ENCODE peak calls at places on chromosomes 6 and 20, in ten cellular contexts. C is heart left ventricle, X is IMR-90, L is H54, E is H1, W is body of pancreas, H is GM12892, D is ovary, R is HCT116, M is uterus. Z is an unnamed sample.

GRCh38 chr6:118280210-118280609 is 267.9 kb upstream of the PLN start:
- DNase-seq in D (no peak), W (no peak), R (no peak), H (peak; percentile 4), X (peak; percentile 21), L (no peak), C (no peak), M (no peak), E (no peak), Z (no peak)

GRCh38 chr6:215335-216034 is 76.8 kb upstream of the DUSP22 start:
- DNase-seq in H (no peak), R (no peak), D (no peak), L (peak; percentile 56), C (no peak), W (no peak), E (no peak), X (peak; percentile 39), M (no peak), Z (no peak)

GRCh38 chr6:10322991-10323390 is 91.9 kb downstream of the TFAP2A start:
- DNase-seq in W (no peak), L (peak; percentile 26), D (no peak), H (no peak), E (no peak), X (no peak), C (no peak), M (no peak), R (no peak), Z (no peak)

GRCh38 chr20:45342863-45343444 is 5.3 kb downstream of the SDC4 start:
- DNase-seq in X (no peak), W (no peak), H (no peak), E (no peak), R (no peak), D (no peak), M (no peak), L (no peak), C (no peak), Z (no peak)

GRCh38 chr6:142746524-142746923 is 198.5 kb downstream of the HIVEP2 start:
- DNase-seq in E (peak; percentile 58), W (no peak), X (peak; percentile 27), C (no peak), R (no peak), L (no peak), H (no peak), M (no peak), D (no peak), Z (no peak)

GRCh38 chr6:107129370-107129925 is 14.1 kb upstream of the BEND3 start:
- DNase-seq in R (no peak), W (no peak), D (no peak), C (no peak), E (no peak), M (no peak), H (no peak), L (no peak), X (no peak), Z (no peak)

GRCh38 chr6:72966628-72967280 is 258.5 kb downstream of the KHDC1L start:
- DNase-seq in M (no peak), D (no peak), L (no peak), C (no peak), W (no peak), H (no peak), R (no peak), X (peak; percentile 27), E (no peak), Z (no peak)

GRCh38 chr6:25623874-25624273 is 28.1 kb upstream of the SCGN start:
- DNase-seq in C (no peak), M (no peak), L (no peak), H (no peak), E (no peak), R (no peak), W (no peak), D (no peak), X (no peak), Z (no peak)

GRCh38 chr20:50187403-50188051 is 3.1 kb upstream of the CEBPB start:
- DNase-seq in W (no peak), M (peak; percentile 59), R (no peak), X (peak; percentile 59), L (peak; percentile 62), D (peak; percentile 67), C (no peak), E (no peak), H (no peak), Z (peak; percentile 90)

GRCh38 chr6:15266423-15266996 is 20.6 kb downstream of the JARID2 start:
- DNase-seq in D (no peak), W (no peak), L (no peak), R (no peak), X (no peak), C (peak; percentile 57), E (no peak), M (no peak), H (no peak), Z (no peak)

GRCh38 chr20:63102720-63103375 is 96.1 kb upstream of the BHLHE23 start:
- DNase-seq in H (peak; percentile 58), D (no peak), W (no peak), E (no peak), M (peak; percentile 41), X (peak; percentile 6), L (no peak), C (peak; percentile 48), R (no peak), Z (peak; percentile 86)

GRCh38 chr6:16420715-16421461 is 182.5 kb downstream of the GMPR start:
- DNase-seq in E (no peak), L (no peak), X (peak; percentile 83), C (no peak), H (no peak), R (no peak), M (no peak), D (no peak), W (no peak), Z (no peak)
- TF ChIP-seq POLR2A in E (no peak), L (no peak), X (no peak), C (no peak), H (no peak), R (no peak), M (no peak), D (no peak), W (no peak), Z (no peak)

GRCh38 chr20:38031957-38032356 is 1.3 kb downstream of the TTI1 start:
- DNase-seq in C (no peak), H (no peak), W (no peak), E (no peak), L (no peak), M (no peak), R (no peak), X (no peak), D (no peak), Z (no peak)

GRCh38 chr20:38034961-38035360 is 1.4 kb downstream of the RPRD1B start:
- DNase-seq in D (no peak), M (no peak), H (no peak), R (no peak), E (no peak), C (no peak), L (no peak), W (no peak), X (no peak), Z (no peak)

GRCh38 chr20:38032585-38033329 is 499 bp downstream of the TTI1 start:
- DNase-seq in M (no peak), H (no peak), D (peak; percentile 23), W (peak; percentile 20), L (no peak), R (no peak), E (no peak), X (no peak), C (peak; percentile 34), Z (peak; percentile 90)

GRCh38 chr20:38034108-38034649 is 633 bp downstream of the RPRD1B start:
- DNase-seq in H (no peak), W (no peak), M (no peak), C (no peak), R (no peak), E (no peak), D (no peak), X (no peak), L (no peak), Z (no peak)

DNA sequence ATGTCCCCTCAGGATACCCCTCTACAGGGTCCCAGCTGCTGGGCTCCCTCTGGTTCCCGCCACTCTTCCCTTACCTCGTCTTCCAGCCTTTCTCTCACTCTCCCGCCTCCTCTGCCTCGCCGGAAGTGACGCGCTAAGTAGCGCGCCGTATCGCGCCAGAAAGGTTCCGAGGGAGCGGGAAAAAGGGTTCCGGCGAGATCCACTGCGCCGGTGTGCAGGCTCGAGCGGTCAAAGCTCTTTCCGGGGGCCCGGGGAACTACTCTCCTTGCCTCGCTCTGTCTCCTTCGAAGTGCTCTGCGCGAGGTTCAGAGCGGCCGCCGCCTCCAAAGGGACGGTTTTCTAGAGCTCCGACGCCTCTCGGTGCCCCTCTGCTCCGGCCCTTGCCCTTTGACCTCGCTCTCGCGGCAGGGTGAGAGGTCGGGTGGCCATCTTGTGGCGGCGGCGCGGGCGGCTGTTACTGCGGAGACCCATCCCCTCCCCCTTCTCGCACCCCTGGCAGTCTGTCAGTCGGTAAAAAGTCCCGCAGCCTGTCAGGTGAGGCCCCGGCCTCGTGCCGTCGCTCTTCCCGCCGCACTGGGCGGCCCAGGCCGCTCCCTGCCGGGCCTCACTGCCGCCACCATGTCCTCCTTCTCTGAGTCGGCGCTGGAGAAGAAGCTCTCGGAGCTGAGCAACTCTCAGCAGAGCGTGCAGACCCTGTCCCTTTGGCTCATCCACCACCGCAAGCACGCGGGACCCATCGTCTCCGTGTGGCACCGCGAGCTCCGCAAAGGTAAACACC is at the start of the genes RPRD1B and TTI1:
- DNase-seq in R (peak; percentile 80), L (peak; percentile 74), H (peak; percentile 78), X (peak; percentile 84), C (peak; percentile 92), E (peak; percentile 91), M (peak; percentile 93), D (peak; percentile 89), W (peak; percentile 91), Z (peak; percentile 97)
- TF ChIP-seq POLR2A in R (peak; percentile 75), L (peak; percentile 50), H (peak; percentile 85), X (peak; percentile 84), C (no peak), E (peak; percentile 91), M (peak; percentile 64), D (peak; percentile 66), W (peak; percentile 50), Z (peak; percentile 17)

DNA sequence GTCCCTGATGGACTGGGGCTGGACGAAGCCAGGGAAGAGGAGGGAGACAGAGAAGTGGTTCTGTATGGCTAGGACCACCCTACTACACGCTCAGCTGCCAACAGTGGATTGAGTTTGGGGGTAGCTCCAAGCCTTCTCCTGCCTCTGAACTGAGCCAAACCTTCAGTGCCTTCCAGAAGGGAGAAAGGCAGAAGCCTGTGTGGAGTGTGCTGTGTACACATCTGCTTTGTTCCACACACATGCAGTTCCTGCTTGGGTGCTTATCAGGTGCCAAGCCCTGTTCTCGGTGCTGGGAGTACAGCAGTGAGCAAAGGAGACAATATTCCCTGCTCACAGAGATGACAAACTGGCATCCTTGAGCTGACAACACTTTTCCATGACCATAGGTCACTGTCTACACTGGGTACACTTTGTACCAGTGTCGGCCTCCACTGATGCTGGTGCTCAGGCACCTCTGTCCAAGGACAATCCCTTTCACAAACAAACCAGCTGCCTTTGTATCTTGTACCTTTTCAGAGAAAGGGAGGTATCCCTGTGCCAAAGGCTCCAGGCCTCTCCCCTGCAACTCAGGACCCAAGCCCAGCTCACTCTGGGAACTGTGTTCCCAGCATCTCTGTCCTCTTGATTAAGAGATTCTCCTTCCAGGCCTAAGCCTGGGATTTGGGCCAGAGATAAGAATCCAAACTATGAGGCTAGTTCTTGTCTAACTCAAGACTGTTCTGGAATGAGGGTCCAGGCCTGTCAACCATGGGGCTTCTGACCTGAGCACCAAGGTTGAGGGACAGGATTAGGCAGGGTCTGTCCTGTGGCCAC is 11.3 kb upstream of the RBCK1 start:
- DNase-seq in M (no peak), D (no peak), C (no peak), R (no peak), H (no peak), W (no peak), E (no peak), L (no peak), X (no peak), Z (peak; percentile 22)
- TF ChIP-seq POLR2A in M (no peak), D (no peak), C (no peak), R (no peak), H (no peak), W (no peak), E (no peak), L (no peak), X (no peak), Z (no peak)

GRCh38 chr6:131033631-131034030 is 29.4 kb downstream of the EPB41L2 start:
- DNase-seq in W (no peak), L (no peak), R (no peak), D (no peak), C (no peak), X (no peak), E (no peak), M (no peak), H (no peak), Z (no peak)
- TF ChIP-seq POLR2A in W (no peak), L (no peak), R (no peak), D (no peak), C (no peak), X (no peak), E (no peak), M (no peak), H (no peak), Z (no peak)